ENCODE peak calls at places on chromosomes 12 and 14, in six cellular contexts. N, J, C, S, I and T are unnamed samples.
A peak's percentile ranks its signal among the peaks of the same experiment; 100 is the strongest.

GRCh38 chr14:97719931-97720330 is 922.7 kb downstream of the VRK1 start:
- DNase-seq in N (no peak), J (no peak), C (no peak), S (no peak), I (no peak), T (no peak)

GRCh38 chr14:94025720-94026119 is 420 bp upstream of the OTUB2 start:
- DNase-seq in N (no peak), J (no peak), C (no peak), S (no peak), I (no peak), T (no peak)

GRCh38 chr12:88036368-88036965 is 7.3 kb upstream of the C12orf50 start:
- DNase-seq in N (no peak), J (no peak), C (no peak), S (peak; percentile 13), I (no peak), T (peak; percentile 32)

GRCh38 chr12:71639341-71639760 is 24.3 kb downstream of the ZFC3H1 start:
- DNase-seq in N (peak; percentile 13), J (no peak), C (no peak), S (peak; percentile 23), I (peak; percentile 51), T (peak; percentile 35)

GRCh38 chr12:101942206-101942605 is 64.8 kb downstream of the DRAM1 start:
- DNase-seq in N (no peak), J (no peak), C (no peak), S (no peak), I (no peak), T (no peak)

GRCh38 chr12:49502590-49502989 is 36.2 kb upstream of the KCNH3 start:
- DNase-seq in N (no peak), J (no peak), C (no peak), S (no peak), I (no peak), T (no peak)

GRCh38 chr12:32051511-32052299 is 54.9 kb upstream of the BICD1 start:
- DNase-seq in N (peak; percentile 62), J (no peak), C (no peak), S (peak; percentile 95), I (no peak), T (peak; percentile 99)

GRCh38 chr12:117450186-117450585 is 88.8 kb upstream of the NOS1 start:
- DNase-seq in N (no peak), J (no peak), C (peak; percentile 66), S (no peak), I (no peak), T (no peak)